ENCODE peak calls at places on chromosomes 13 and 19, in eight cellular contexts. S is AML-193; L is adrenal gland; R is epithelial cell of proximal tubule; D is progenitor cell of endocrine pancreas; U is activated CD4-positive, alpha-beta T cell treated with anti-CD3 and anti-CD28 coated beads, Interleukin-2, amount 50 U/mL, for 48 hours; N is Right ventricle myocardium inferior; K is chondrocyte. H is an unnamed sample.

GRCh38 chr13:73061478-73062275 is 2.9 kb downstream of the KLF5 start:
- DNase-seq in D (no peak), U (no peak), N (no peak), L (no peak), S (no peak), R (no peak), K (no peak), H (no peak)

GRCh38 chr19:50377051-50377441 is 789 bp downstream of the NR1H2 start:
- DNase-seq in S (no peak), K (no peak), U (peak), L (peak), N (no peak), D (no peak), R (no peak), H (peak)

GRCh38 chr13:100089633-100090032 is 740 bp downstream of the PCCA start:
- DNase-seq in L (no peak), D (no peak), R (no peak), N (no peak), S (peak), K (no peak), U (no peak), H (peak)

GRCh38 chr13:41461527-41462124 is 4.3 kb downstream of the RGCC start:
- DNase-seq in L (no peak), S (no peak), D (no peak), N (no peak), U (no peak), R (no peak), K (no peak), H (no peak)

GRCh38 chr13:22915442-22916082 is 265.2 kb upstream of the SGCG start:
- DNase-seq in S (no peak), K (peak), L (peak), N (no peak), U (no peak), R (no peak), D (peak), H (peak)

GRCh38 chr13:41463823-41464602 is 6.7 kb downstream of the RGCC start:
- DNase-seq in R (no peak), K (no peak), D (no peak), S (no peak), L (no peak), N (no peak), U (peak), H (peak)

GRCh38 chr19:35290381-35291135 is 1.4 kb upstream of the MAG start:
- DNase-seq in R (no peak), D (no peak), L (no peak), K (no peak), N (peak), U (no peak), S (no peak), H (no peak)

GRCh38 chr13:35283856-35284255 is 192.6 kb downstream of the MAB21L1 start:
- DNase-seq in K (no peak), L (no peak), N (no peak), S (no peak), U (no peak), R (no peak), D (no peak), H (no peak)

GRCh38 chr13:58085819-58086218 is 454.3 kb downstream of the PCDH17 start:
- DNase-seq in U (no peak), D (no peak), K (no peak), N (no peak), L (no peak), S (no peak), R (no peak), H (no peak)

GRCh38 chr13:110396913-110397379 is 89.9 kb downstream of the COL4A2 start:
- DNase-seq in L (peak), U (no peak), N (peak), K (no peak), S (no peak), R (peak), D (no peak), H (no peak)

GRCh38 chr13:21894703-21895699 is 224.1 kb downstream of the FGF9 start:
- DNase-seq in S (no peak), N (no peak), L (no peak), R (no peak), D (no peak), U (no peak), K (no peak), H (no peak)

GRCh38 chr19:10271543-10272086 is 695 bp downstream of the ICAM1 start:
- DNase-seq in D (no peak), K (no peak), L (no peak), R (no peak), N (peak), S (no peak), U (peak), H (peak)

GRCh38 chr13:44362394-44363040 is 11.1 kb upstream of the SERP2 start:
- DNase-seq in K (no peak), U (no peak), D (no peak), L (no peak), S (no peak), N (no peak), R (no peak), H (no peak)

GRCh38 chr13:91722267-91722884 is 324.0 kb downstream of the GPC5 start:
- DNase-seq in L (peak), N (no peak), K (no peak), S (peak), R (no peak), D (no peak), U (no peak), H (peak)

GRCh38 chr13:95002968-95003813 is 290.8 kb upstream of the SOX21 start:
- DNase-seq in R (no peak), S (no peak), K (no peak), L (no peak), U (no peak), N (no peak), D (no peak), H (no peak)

GRCh38 chr13:86757236-86757978 is 913.8 kb upstream of the SLITRK5 start:
- DNase-seq in N (no peak), L (no peak), S (no peak), D (no peak), R (no peak), K (no peak), U (no peak), H (no peak)

GRCh38 chr13:73835138-73835721 is 299.0 kb downstream of the KLF12 start:
- DNase-seq in K (no peak), L (no peak), S (peak), U (no peak), R (peak), D (no peak), N (no peak), H (peak)

GRCh38 chr19:11194657-11195056 is 2.7 kb downstream of the KANK2 start:
- DNase-seq in N (no peak), K (no peak), U (no peak), S (no peak), D (no peak), R (no peak), L (no peak), H (no peak)

GRCh38 chr19:11577451-11578341 is at the start of gene ACP5:
- DNase-seq in U (no peak), N (no peak), D (no peak), L (no peak), K (no peak), R (no peak), S (no peak), H (peak)

GRCh38 chr13:76387561-76387960 is 498.6 kb downstream of the KCTD12 start:
- DNase-seq in S (no peak), D (no peak), U (no peak), R (no peak), K (no peak), N (no peak), L (no peak), H (no peak)

GRCh38 chr19:44539991-44540390 is 10.5 kb upstream of the CEACAM20 start:
- DNase-seq in D (no peak), R (no peak), L (no peak), K (no peak), U (no peak), N (no peak), S (no peak), H (no peak)

GRCh38 chr19:16363133-16363851 is 38.7 kb downstream of the KLF2 start:
- DNase-seq in N (peak), U (no peak), S (no peak), L (no peak), K (no peak), R (no peak), D (no peak), H (no peak)

GRCh38 chr13:112940236-112940635 is 28.8 kb upstream of the MCF2L start:
- DNase-seq in D (no peak), N (no peak), S (no peak), U (no peak), L (no peak), K (no peak), R (no peak), H (no peak)

GRCh38 chr19:42199440-42200115 is 17.9 kb downstream of the DEDD2 start:
- DNase-seq in S (no peak), D (no peak), L (no peak), U (peak), R (no peak), K (no peak), N (peak), H (peak)

GRCh38 chr19:17263712-17264640 is 569 bp downstream of the USHBP1 start:
- DNase-seq in D (no peak), S (no peak), K (no peak), U (no peak), L (no peak), R (no peak), N (no peak), H (no peak)

GRCh38 chr19:48481846-48482639 is 12.9 kb downstream of the CYTH2 start:
- DNase-seq in S (no peak), D (no peak), R (no peak), U (no peak), L (peak), K (no peak), N (no peak), H (no peak)

GRCh38 chr13:108830916-108831315 is 201.5 kb downstream of the MYO16 start:
- DNase-seq in R (no peak), N (no peak), D (no peak), L (no peak), U (no peak), K (no peak), S (no peak), H (no peak)

GRCh38 chr19:40165362-40165937 is 25.8 kb upstream of the MAP3K10 start:
- DNase-seq in U (peak), K (no peak), N (no peak), R (no peak), S (no peak), D (peak), L (peak), H (peak)